ENCODE peak calls at places on chromosome 10, in eight cellular contexts. One of them, this sample, is unnamed.

GRCh38 chr10:46557319-46558140 is 1.1 kb upstream of the GPRIN2 start:
- DNase-seq in esophagus muscularis mucosa: no peak
- DNase-seq in neural progenitor cell: no peak
- DNase-seq in nephron progenitor cell: peak; percentile 14
- DNase-seq in lower leg skin: peak; percentile 25
- DNase-seq in cardiac muscle cell: no peak
- DNase-seq in GM13977: no peak
- DNase-seq in HFFc6: peak; percentile 0
- DNase-seq in this sample: peak; percentile 14

GRCh38 chr10:17607603-17608332 is 9.4 kb downstream of the HACD1 start:
- DNase-seq in lower leg skin: no peak
- DNase-seq in cardiac muscle cell: peak; percentile 70
- DNase-seq in HFFc6: peak; percentile 53
- DNase-seq in GM13977: peak; percentile 57
- DNase-seq in esophagus muscularis mucosa: no peak
- DNase-seq in neural progenitor cell: peak; percentile 78
- DNase-seq in nephron progenitor cell: peak; percentile 15
- DNase-seq in this sample: no peak

GRCh38 chr10:126663328-126663727 is 7.2 kb downstream of the C10orf90 start:
- DNase-seq in lower leg skin: peak; percentile 81
- DNase-seq in GM13977: no peak
- DNase-seq in nephron progenitor cell: no peak
- DNase-seq in HFFc6: no peak
- DNase-seq in esophagus muscularis mucosa: no peak
- DNase-seq in cardiac muscle cell: peak; percentile 93
- DNase-seq in neural progenitor cell: no peak
- DNase-seq in this sample: no peak

GRCh38 chr10:90787376-90787775 is 70.5 kb downstream of the HTR7 start:
- DNase-seq in nephron progenitor cell: no peak
- DNase-seq in esophagus muscularis mucosa: no peak
- DNase-seq in neural progenitor cell: no peak
- DNase-seq in GM13977: no peak
- DNase-seq in lower leg skin: no peak
- DNase-seq in HFFc6: no peak
- DNase-seq in cardiac muscle cell: no peak
- DNase-seq in this sample: no peak

GRCh38 chr10:126063353-126063791 is 167.0 kb downstream of the FANK1 start:
- DNase-seq in nephron progenitor cell: no peak
- DNase-seq in lower leg skin: no peak
- DNase-seq in GM13977: no peak
- DNase-seq in esophagus muscularis mucosa: no peak
- DNase-seq in neural progenitor cell: no peak
- DNase-seq in HFFc6: peak; percentile 66
- DNase-seq in cardiac muscle cell: peak; percentile 51
- DNase-seq in this sample: no peak

GRCh38 chr10:23412223-23412622 is 26.7 kb upstream of the OTUD1 start:
- DNase-seq in lower leg skin: no peak
- DNase-seq in HFFc6: peak; percentile 31
- DNase-seq in GM13977: no peak
- DNase-seq in cardiac muscle cell: peak; percentile 69
- DNase-seq in neural progenitor cell: no peak
- DNase-seq in esophagus muscularis mucosa: no peak
- DNase-seq in nephron progenitor cell: no peak
- DNase-seq in this sample: no peak

GRCh38 chr10:68900427-68901105 is 549 bp upstream of the DDX50 start:
- DNase-seq in esophagus muscularis mucosa: no peak
- DNase-seq in nephron progenitor cell: no peak
- DNase-seq in HFFc6: peak; percentile 30
- DNase-seq in neural progenitor cell: no peak
- DNase-seq in cardiac muscle cell: no peak
- DNase-seq in lower leg skin: no peak
- DNase-seq in GM13977: no peak
- DNase-seq in this sample: no peak

GRCh38 chr10:88881335-88881734 is 1.3 kb downstream of the STAMBPL1 start:
- DNase-seq in lower leg skin: no peak
- DNase-seq in esophagus muscularis mucosa: no peak
- DNase-seq in HFFc6: no peak
- DNase-seq in neural progenitor cell: no peak
- DNase-seq in nephron progenitor cell: no peak
- DNase-seq in cardiac muscle cell: peak; percentile 25
- DNase-seq in GM13977: no peak
- DNase-seq in this sample: no peak

GRCh38 chr10:105017116-105017515 is 376.0 kb downstream of the SORCS3 start:
- DNase-seq in GM13977: no peak
- DNase-seq in HFFc6: no peak
- DNase-seq in lower leg skin: no peak
- DNase-seq in esophagus muscularis mucosa: no peak
- DNase-seq in neural progenitor cell: no peak
- DNase-seq in cardiac muscle cell: no peak
- DNase-seq in nephron progenitor cell: no peak
- DNase-seq in this sample: no peak

GRCh38 chr10:109676703-109677102 is 246.6 kb downstream of the XPNPEP1 start:
- DNase-seq in HFFc6: no peak
- DNase-seq in GM13977: no peak
- DNase-seq in esophagus muscularis mucosa: no peak
- DNase-seq in cardiac muscle cell: no peak
- DNase-seq in nephron progenitor cell: no peak
- DNase-seq in lower leg skin: no peak
- DNase-seq in neural progenitor cell: no peak
- DNase-seq in this sample: no peak

GRCh38 chr10:101304316-101304715 is 49.6 kb upstream of the BTRC start:
- DNase-seq in esophagus muscularis mucosa: no peak
- DNase-seq in nephron progenitor cell: no peak
- DNase-seq in cardiac muscle cell: no peak
- DNase-seq in neural progenitor cell: no peak
- DNase-seq in GM13977: no peak
- DNase-seq in lower leg skin: no peak
- DNase-seq in HFFc6: no peak
- DNase-seq in this sample: no peak

GRCh38 chr10:10830316-10831061 is 187.2 kb upstream of the CELF2 start:
- DNase-seq in HFFc6: peak; percentile 96
- DNase-seq in nephron progenitor cell: no peak
- DNase-seq in cardiac muscle cell: peak; percentile 94
- DNase-seq in lower leg skin: no peak
- DNase-seq in GM13977: no peak
- DNase-seq in esophagus muscularis mucosa: no peak
- DNase-seq in neural progenitor cell: no peak
- DNase-seq in this sample: no peak

GRCh38 chr10:125060851-125061556 is 99.4 kb downstream of the CTBP2 start:
- DNase-seq in cardiac muscle cell: peak; percentile 81
- DNase-seq in neural progenitor cell: peak; percentile 84
- DNase-seq in HFFc6: peak; percentile 91
- DNase-seq in lower leg skin: peak; percentile 83
- DNase-seq in esophagus muscularis mucosa: peak; percentile 95
- DNase-seq in GM13977: no peak
- DNase-seq in nephron progenitor cell: peak; percentile 72
- DNase-seq in this sample: peak; percentile 70

GRCh38 chr10:124523301-124523871 is 61.8 kb downstream of the LHPP start:
- DNase-seq in esophagus muscularis mucosa: no peak
- DNase-seq in neural progenitor cell: peak; percentile 5
- DNase-seq in lower leg skin: no peak
- DNase-seq in nephron progenitor cell: peak; percentile 72
- DNase-seq in GM13977: no peak
- DNase-seq in HFFc6: no peak
- DNase-seq in cardiac muscle cell: peak; percentile 28
- DNase-seq in this sample: no peak

GRCh38 chr10:49357895-49358294 is 38.0 kb downstream of the DRGX start:
- DNase-seq in GM13977: no peak
- DNase-seq in HFFc6: no peak
- DNase-seq in neural progenitor cell: no peak
- DNase-seq in esophagus muscularis mucosa: no peak
- DNase-seq in cardiac muscle cell: no peak
- DNase-seq in lower leg skin: no peak
- DNase-seq in nephron progenitor cell: no peak
- DNase-seq in this sample: no peak

GRCh38 chr10:119111968-119112515 is 8.1 kb downstream of the DENND10 start:
- DNase-seq in neural progenitor cell: no peak
- DNase-seq in nephron progenitor cell: no peak
- DNase-seq in lower leg skin: no peak
- DNase-seq in GM13977: no peak
- DNase-seq in HFFc6: peak; percentile 68
- DNase-seq in esophagus muscularis mucosa: no peak
- DNase-seq in cardiac muscle cell: peak; percentile 62
- DNase-seq in this sample: no peak

GRCh38 chr10:33465747-33466146 is 131.3 kb upstream of the NRP1 start:
- DNase-seq in nephron progenitor cell: no peak
- DNase-seq in neural progenitor cell: no peak
- DNase-seq in cardiac muscle cell: peak; percentile 15
- DNase-seq in esophagus muscularis mucosa: no peak
- DNase-seq in lower leg skin: no peak
- DNase-seq in GM13977: no peak
- DNase-seq in HFFc6: no peak
- DNase-seq in this sample: no peak

GRCh38 chr10:110972231-110973134 is 53.1 kb downstream of the SHOC2 start:
- DNase-seq in esophagus muscularis mucosa: no peak
- DNase-seq in lower leg skin: no peak
- DNase-seq in cardiac muscle cell: no peak
- DNase-seq in HFFc6: no peak
- DNase-seq in GM13977: no peak
- DNase-seq in nephron progenitor cell: no peak
- DNase-seq in neural progenitor cell: no peak
- DNase-seq in this sample: no peak
- TF ChIP-seq CTCF in esophagus muscularis mucosa: no peak
- TF ChIP-seq CTCF in lower leg skin: no peak
- TF ChIP-seq CTCF in cardiac muscle cell: no peak
- TF ChIP-seq CTCF in HFFc6: no peak
- TF ChIP-seq CTCF in GM13977: no peak
- TF ChIP-seq CTCF in nephron progenitor cell: no peak
- TF ChIP-seq CTCF in neural progenitor cell: no peak
- TF ChIP-seq CTCF in this sample: no peak

GRCh38 chr10:92846819-92847184 is 1.5 kb upstream of the EXOC6 start:
- DNase-seq in lower leg skin: no peak
- DNase-seq in esophagus muscularis mucosa: no peak
- DNase-seq in neural progenitor cell: no peak
- DNase-seq in nephron progenitor cell: no peak
- DNase-seq in GM13977: no peak
- DNase-seq in HFFc6: no peak
- DNase-seq in cardiac muscle cell: no peak
- DNase-seq in this sample: no peak

GRCh38 chr10:92845926-92846325 is 2.4 kb upstream of the EXOC6 start:
- DNase-seq in HFFc6: no peak
- DNase-seq in cardiac muscle cell: no peak
- DNase-seq in esophagus muscularis mucosa: no peak
- DNase-seq in nephron progenitor cell: no peak
- DNase-seq in neural progenitor cell: no peak
- DNase-seq in lower leg skin: no peak
- DNase-seq in GM13977: no peak
- DNase-seq in this sample: no peak

GRCh38 chr10:92848037-92848440 is 281 bp upstream of the EXOC6 start:
- DNase-seq in esophagus muscularis mucosa: no peak
- DNase-seq in HFFc6: no peak
- DNase-seq in nephron progenitor cell: peak; percentile 82
- DNase-seq in neural progenitor cell: no peak
- DNase-seq in lower leg skin: no peak
- DNase-seq in GM13977: no peak
- DNase-seq in cardiac muscle cell: no peak
- DNase-seq in this sample: no peak

GRCh38 chr10:92847185-92847864 is 995 bp upstream of the EXOC6 start:
- DNase-seq in HFFc6: peak; percentile 4
- DNase-seq in esophagus muscularis mucosa: no peak
- DNase-seq in nephron progenitor cell: no peak
- DNase-seq in neural progenitor cell: no peak
- DNase-seq in GM13977: no peak
- DNase-seq in cardiac muscle cell: peak; percentile 70
- DNase-seq in lower leg skin: no peak
- DNase-seq in this sample: no peak

DNA sequence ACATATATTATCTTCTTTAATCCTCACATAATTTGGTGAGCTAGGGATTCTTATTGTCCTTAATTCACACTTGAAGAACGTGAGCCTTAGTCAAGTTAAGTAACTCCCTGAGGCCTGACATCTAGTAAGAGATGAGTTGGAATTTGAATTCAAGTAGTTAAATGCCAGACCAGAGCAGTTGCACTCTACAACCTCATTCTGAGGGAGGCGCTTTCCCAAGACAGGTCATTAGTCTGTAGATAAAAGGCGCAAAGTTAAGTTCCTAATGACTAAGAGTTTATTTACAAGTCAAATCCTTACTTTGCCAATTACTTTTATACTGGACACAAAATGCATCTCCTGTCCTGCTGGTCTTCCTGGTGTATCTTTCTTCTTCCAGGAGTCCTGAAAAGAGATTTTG is 3.6 kb upstream of the EXOC6 start:
- DNase-seq in GM13977: no peak
- DNase-seq in esophagus muscularis mucosa: no peak
- DNase-seq in nephron progenitor cell: no peak
- DNase-seq in lower leg skin: no peak
- DNase-seq in cardiac muscle cell: peak; percentile 27
- DNase-seq in HFFc6: peak; percentile 35
- DNase-seq in neural progenitor cell: peak; percentile 26
- DNase-seq in this sample: no peak
- TF ChIP-seq CTCF in GM13977: no peak
- TF ChIP-seq CTCF in esophagus muscularis mucosa: no peak
- TF ChIP-seq CTCF in nephron progenitor cell: no peak
- TF ChIP-seq CTCF in lower leg skin: no peak
- TF ChIP-seq CTCF in cardiac muscle cell: peak; percentile 13
- TF ChIP-seq CTCF in HFFc6: peak; percentile 51
- TF ChIP-seq CTCF in neural progenitor cell: peak; percentile 17
- TF ChIP-seq CTCF in this sample: no peak

GRCh38 chr10:51010977-51011376 is 63.3 kb upstream of the PRKG1 start:
- DNase-seq in cardiac muscle cell: peak; percentile 74
- DNase-seq in lower leg skin: no peak
- DNase-seq in esophagus muscularis mucosa: no peak
- DNase-seq in GM13977: peak; percentile 31
- DNase-seq in HFFc6: no peak
- DNase-seq in nephron progenitor cell: peak; percentile 11
- DNase-seq in neural progenitor cell: peak; percentile 57
- DNase-seq in this sample: peak; percentile 36
- TF ChIP-seq CTCF in cardiac muscle cell: peak; percentile 78
- TF ChIP-seq CTCF in lower leg skin: no peak
- TF ChIP-seq CTCF in esophagus muscularis mucosa: peak; percentile 87
- TF ChIP-seq CTCF in GM13977: peak; percentile 68
- TF ChIP-seq CTCF in HFFc6: peak; percentile 95
- TF ChIP-seq CTCF in nephron progenitor cell: peak; percentile 81
- TF ChIP-seq CTCF in neural progenitor cell: peak; percentile 93
- TF ChIP-seq CTCF in this sample: peak; percentile 91

GRCh38 chr10:133375357-133376115 is 2.4 kb upstream of the ECHS1 start:
- DNase-seq in nephron progenitor cell: no peak
- DNase-seq in GM13977: no peak
- DNase-seq in neural progenitor cell: no peak
- DNase-seq in lower leg skin: no peak
- DNase-seq in esophagus muscularis mucosa: no peak
- DNase-seq in cardiac muscle cell: no peak
- DNase-seq in HFFc6: no peak
- DNase-seq in this sample: no peak

GRCh38 chr10:133370026-133370786 is 2.9 kb downstream of the ECHS1 start:
- DNase-seq in neural progenitor cell: no peak
- DNase-seq in esophagus muscularis mucosa: no peak
- DNase-seq in cardiac muscle cell: no peak
- DNase-seq in nephron progenitor cell: no peak
- DNase-seq in GM13977: no peak
- DNase-seq in HFFc6: no peak
- DNase-seq in lower leg skin: no peak
- DNase-seq in this sample: no peak

GRCh38 chr10:133373104-133373624 is at the start of gene ECHS1:
- DNase-seq in neural progenitor cell: peak; percentile 99
- DNase-seq in GM13977: peak; percentile 100
- DNase-seq in lower leg skin: peak; percentile 89
- DNase-seq in nephron progenitor cell: peak; percentile 99
- DNase-seq in HFFc6: peak; percentile 85
- DNase-seq in esophagus muscularis mucosa: peak; percentile 97
- DNase-seq in cardiac muscle cell: peak; percentile 93
- DNase-seq in this sample: peak; percentile 99

GRCh38 chr10:133368153-133368552 is 5.0 kb downstream of the ECHS1 start:
- DNase-seq in HFFc6: no peak
- DNase-seq in GM13977: no peak
- DNase-seq in neural progenitor cell: no peak
- DNase-seq in nephron progenitor cell: no peak
- DNase-seq in esophagus muscularis mucosa: no peak
- DNase-seq in cardiac muscle cell: no peak
- DNase-seq in lower leg skin: no peak
- DNase-seq in this sample: no peak

GRCh38 chr10:133372507-133372906 is 647 bp downstream of the ECHS1 start:
- DNase-seq in lower leg skin: no peak
- DNase-seq in neural progenitor cell: no peak
- DNase-seq in cardiac muscle cell: no peak
- DNase-seq in GM13977: no peak
- DNase-seq in nephron progenitor cell: peak; percentile 20
- DNase-seq in HFFc6: no peak
- DNase-seq in esophagus muscularis mucosa: no peak
- DNase-seq in this sample: no peak
- TF ChIP-seq CTCF in lower leg skin: no peak
- TF ChIP-seq CTCF in neural progenitor cell: no peak
- TF ChIP-seq CTCF in cardiac muscle cell: no peak
- TF ChIP-seq CTCF in GM13977: no peak
- TF ChIP-seq CTCF in nephron progenitor cell: no peak
- TF ChIP-seq CTCF in HFFc6: no peak
- TF ChIP-seq CTCF in esophagus muscularis mucosa: no peak
- TF ChIP-seq CTCF in this sample: no peak

This sample was measured in endothelial cell.